ENCODE peak calls at places on chromosomes 11 and 22, in six cellular contexts. X is fibroblast of pulmonary artery, K is left lung, D is mucosa of descending colon, Q is heart left ventricle, P is fibroblast of the aortic adventitia. H is an unnamed sample.

GRCh38 chr22:46674367-46674781 is 54.2 kb downstream of the GRAMD4 start:
- DNase-seq in X (no peak), Q (peak), P (no peak), K (peak), D (peak), H (no peak)

GRCh38 chr11:59102259-59102765 is 4.7 kb upstream of the FAM111B start:
- DNase-seq in K (peak), Q (peak), D (peak), X (peak), P (peak), H (no peak)

GRCh38 chr11:57585301-57585700 is 12.2 kb upstream of the SERPING1 start:
- DNase-seq in D (no peak), Q (no peak), K (no peak), X (no peak), P (no peak), H (no peak)

GRCh38 chr22:36383110-36383581 is 4.6 kb downstream of the MYH9 start:
- DNase-seq in X (peak), D (no peak), Q (no peak), P (peak), K (no peak), H (no peak)

GRCh38 chr11:87428266-87428665 is 390.5 kb downstream of the TMEM135 start:
- DNase-seq in P (no peak), D (no peak), X (no peak), K (no peak), Q (no peak), H (no peak)

GRCh38 chr11:895331-896223 is 15.0 kb downstream of the CHID1 start:
- DNase-seq in P (no peak), Q (no peak), X (no peak), D (no peak), K (no peak), H (no peak)

GRCh38 chr11:45889966-45890365 is 4.5 kb downstream of the MAPK8IP1 start:
- DNase-seq in Q (no peak), D (no peak), P (no peak), K (peak), X (no peak), H (no peak)

GRCh38 chr22:31944700-31945477 is 554 bp downstream of the YWHAH start:
- DNase-seq in K (peak), Q (peak), X (no peak), D (peak), P (no peak), H (no peak)

GRCh38 chr22:49677495-49677889 is 150.2 kb downstream of the BRD1 start:
- DNase-seq in D (no peak), Q (no peak), X (no peak), P (no peak), K (no peak), H (no peak)

GRCh38 chr11:113782134-113782533 is 2.5 kb downstream of the CLDN25 start:
- DNase-seq in P (no peak), D (no peak), K (no peak), Q (no peak), X (no peak), H (no peak)

GRCh38 chr22:20857247-20857643 is 1.4 kb downstream of the PI4KA start:
- DNase-seq in X (no peak), P (peak), D (no peak), K (no peak), Q (no peak), H (no peak)
- H3K4me3 ChIP-seq in X (peak), P (peak), D (no peak), K (peak), Q (peak), H (peak)

DNA sequence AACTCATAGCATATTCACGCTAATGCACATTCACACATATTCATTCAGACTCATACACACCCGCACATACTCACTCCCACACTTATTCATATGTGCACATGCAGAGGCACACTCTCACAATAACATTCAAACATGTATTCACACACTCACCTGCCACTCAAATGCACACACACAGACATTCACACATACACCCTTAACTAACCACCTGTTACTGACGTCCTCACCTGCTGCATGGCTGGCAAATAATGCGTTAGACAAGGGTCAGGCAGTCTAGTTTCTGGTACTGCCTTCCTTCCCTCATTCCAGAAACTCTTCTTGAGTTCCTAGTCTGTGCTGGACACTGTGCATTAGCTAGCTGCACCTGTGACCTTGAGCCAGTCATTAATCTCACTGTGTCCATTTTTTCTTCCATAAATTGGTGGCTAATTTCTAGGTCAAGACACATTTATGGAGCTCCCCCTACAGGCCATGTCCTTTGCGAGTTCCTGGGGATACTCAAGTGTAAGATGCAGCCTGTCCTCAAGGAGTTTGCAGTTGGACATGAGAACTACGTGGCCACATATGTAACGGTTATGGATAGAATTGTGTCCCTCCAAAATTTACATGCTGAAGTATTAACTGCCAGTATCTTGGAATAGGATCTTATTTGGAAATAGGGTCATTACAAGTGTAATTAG is 34.5 kb upstream of the SEZ6L start:
- DNase-seq in X (no peak), D (no peak), Q (no peak), K (no peak), P (no peak), H (no peak)
- TF ChIP-seq CTCF in X (no peak), D (no peak), Q (no peak), K (no peak), P (no peak), H (no peak)

GRCh38 chr11:26844963-26845362 is 123.1 kb upstream of the SLC5A12 start:
- DNase-seq in X (no peak), D (no peak), Q (no peak), K (no peak), P (no peak), H (no peak)

GRCh38 chr11:26847459-26847858 is 125.6 kb upstream of the SLC5A12 start:
- DNase-seq in X (peak), K (no peak), Q (peak), P (peak), D (no peak), H (no peak)

GRCh38 chr11:26847977-26848376 is 126.1 kb upstream of the SLC5A12 start:
- DNase-seq in D (no peak), K (no peak), P (no peak), X (no peak), Q (no peak), H (no peak)

GRCh38 chr11:26843539-26843938 is 121.7 kb upstream of the SLC5A12 start:
- DNase-seq in P (no peak), K (no peak), D (no peak), Q (no peak), X (no peak), H (no peak)

GRCh38 chr11:26846222-26846621 is 124.4 kb upstream of the SLC5A12 start:
- DNase-seq in P (no peak), K (no peak), Q (no peak), D (no peak), X (no peak), H (no peak)
- H3K4me3 ChIP-seq in P (no peak), K (no peak), Q (no peak), D (no peak), X (no peak), H (no peak)

GRCh38 chr11:19428206-19429001 is 187.7 kb upstream of the E2F8 start:
- DNase-seq in P (no peak), Q (no peak), X (no peak), K (no peak), D (no peak), H (no peak)
- TF ChIP-seq CTCF in P (peak), Q (no peak), X (no peak), K (no peak), D (no peak), H (no peak)

DNA sequence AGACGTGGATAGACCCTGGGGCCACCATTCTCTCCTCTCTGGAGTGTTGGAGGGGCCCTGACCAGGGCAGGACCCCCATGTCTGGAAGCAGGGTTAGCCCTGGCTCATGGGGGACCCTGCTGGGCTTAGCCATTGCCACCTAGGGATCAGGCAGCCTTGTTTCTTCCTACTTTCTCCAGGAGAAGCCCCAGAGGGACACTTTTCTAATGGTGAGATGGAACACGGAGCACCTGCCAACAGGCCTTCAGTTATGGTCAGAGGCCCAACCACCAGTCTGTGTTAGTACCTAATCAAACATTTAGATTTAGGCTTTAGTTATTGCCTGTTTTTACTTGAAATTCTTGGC is 1.9 kb upstream of the C22orf39 start:
- DNase-seq in Q (no peak), P (no peak), D (no peak), X (no peak), K (no peak), H (no peak)
- H3K4me3 ChIP-seq in Q (no peak), P (no peak), D (no peak), X (no peak), K (no peak), H (no peak)

H was measured in retinal pigment epithelial cell.